ENCODE peak calls at places on chromosomes 6 and 20, in seven cellular contexts. U is RWPE1; W is cerebellar cortex; L is neural crest cell; N is M059J; O is CD4-positive, alpha-beta T cell; M is LHCN-M2. B is an unnamed sample.

GRCh38 chr6:129766959-129767728 is 57.2 kb upstream of the ARHGAP18 start:
- DNase-seq in U (peak), W (peak), L (peak), N (peak), O (peak), M (peak), B (peak)

GRCh38 chr6:169635345-169635744 is 66.5 kb downstream of the WDR27 start:
- DNase-seq in U (no peak), W (no peak), L (no peak), N (no peak), O (no peak), M (no peak), B (no peak)

GRCh38 chr6:169141706-169142705 is 111.6 kb downstream of the THBS2 start:
- DNase-seq in U (no peak), W (peak), L (no peak), N (no peak), O (no peak), M (peak), B (no peak)

GRCh38 chr6:105488521-105489212 is 85.8 kb upstream of the PREP start:
- DNase-seq in U (no peak), W (no peak), L (no peak), N (peak), O (no peak), M (no peak), B (no peak)

GRCh38 chr6:155313602-155314091 is 637 bp downstream of the TFB1M start:
- DNase-seq in U (peak), W (no peak), L (no peak), N (peak), O (no peak), M (no peak), B (no peak)

GRCh38 chr6:17905611-17906592 is 81.5 kb downstream of the KIF13A start:
- DNase-seq in U (peak), W (no peak), L (no peak), N (peak), O (no peak), M (peak), B (no peak)

GRCh38 chr6:14379568-14379967 is 262.0 kb downstream of the CD83 start:
- DNase-seq in U (no peak), W (no peak), L (no peak), N (no peak), O (no peak), M (no peak), B (no peak)

GRCh38 chr20:45416917-45417316 is 976 bp downstream of the PIGT start:
- DNase-seq in U (no peak), W (no peak), L (no peak), N (no peak), O (no peak), M (no peak), B (no peak)

GRCh38 chr20:42544926-42545325 is 644.8 kb downstream of the PTPRT start:
- DNase-seq in U (no peak), W (peak), L (no peak), N (no peak), O (no peak), M (no peak), B (no peak)

GRCh38 chr6:13404892-13405254 is 76.5 kb upstream of the TBC1D7 start:
- DNase-seq in U (no peak), W (no peak), L (no peak), N (no peak), O (no peak), M (no peak), B (no peak)

GRCh38 chr6:2209226-2209809 is 36.1 kb downstream of the GMDS start:
- DNase-seq in U (peak), W (peak), L (no peak), N (peak), O (peak), M (peak), B (peak)

GRCh38 chr20:36792422-36792821 is 18.9 kb upstream of the DSN1 start:
- DNase-seq in U (peak), W (peak), L (no peak), N (peak), O (no peak), M (peak), B (no peak)

GRCh38 chr6:161303628-161304340 is 29.9 kb upstream of the AGPAT4 start:
- DNase-seq in U (peak), W (no peak), L (no peak), N (peak), O (no peak), M (peak), B (no peak)